ENCODE peak calls at places on chromosomes 4 and X, in eight cellular contexts. X is T-helper 2 cell; W is RCC 7860; L is upper lobe of right lung; Y is activated gamma-delta T cell treated with Interleukin-2 at 50 U/mL for 16 hours; F is GM04504; K is stimulated activated CD8-positive, alpha-beta memory T cell treated with anti-CD3 and anti-CD28 coated beads, Interleukin-15, amount 100 ng/mL, for 1 hour; H is K562. J is an unnamed sample.

GRCh38 chr4:183989471-183989870 is 84.4 kb downstream of the STOX2 start:
- DNase-seq in X (no peak), W (no peak), L (no peak), Y (no peak), F (no peak), K (no peak), H (no peak), J (no peak)

GRCh38 chrX:13005671-13006473 is 31.0 kb downstream of the TMSB4X start:
- DNase-seq in X (no peak), W (no peak), L (no peak), Y (no peak), F (no peak), K (no peak), H (no peak), J (no peak)

GRCh38 chrX:136538811-136539210 is 6.8 kb downstream of the VGLL1 start:
- DNase-seq in X (no peak), W (no peak), L (no peak), Y (no peak), F (no peak), K (no peak), H (no peak), J (no peak)

GRCh38 chr4:153759407-153760226 is at the start of gene RNF175:
- DNase-seq in X (no peak), W (no peak), L (no peak), Y (no peak), F (no peak), K (no peak), H (no peak), J (peak)

GRCh38 chr4:154491341-154491679 is 289 bp downstream of the DCHS2 start:
- DNase-seq in X (no peak), W (no peak), L (no peak), Y (no peak), F (no peak), K (no peak), H (no peak), J (no peak)

GRCh38 chr4:39745920-39746319 is 48.0 kb downstream of the UBE2K start:
- DNase-seq in X (no peak), W (no peak), L (no peak), Y (no peak), F (no peak), K (no peak), H (no peak), J (no peak)

GRCh38 chr4:7343950-7344349 is 90.8 kb downstream of the PSAPL1 start:
- DNase-seq in X (no peak), W (no peak), L (no peak), Y (no peak), F (no peak), K (no peak), H (no peak), J (no peak)

GRCh38 chr4:7845493-7846124 is 94.1 kb downstream of the AFAP1 start:
- DNase-seq in X (no peak), W (no peak), L (no peak), Y (peak), F (no peak), K (no peak), H (no peak), J (no peak)

GRCh38 chr4:89000844-89001360 is 56.1 kb downstream of the FAM13A start:
- DNase-seq in X (no peak), W (peak), L (no peak), Y (no peak), F (no peak), K (no peak), H (peak), J (no peak)

GRCh38 chr4:38060829-38061431 is 100.7 kb downstream of the PTTG2 start:
- DNase-seq in X (no peak), W (no peak), L (no peak), Y (no peak), F (no peak), K (no peak), H (no peak), J (no peak)

GRCh38 chrX:108396188-108396885 is 41.9 kb downstream of the COL4A6 start:
- DNase-seq in X (no peak), W (peak), L (no peak), Y (no peak), F (no peak), K (no peak), H (no peak), J (no peak)

GRCh38 chr4:70833701-70834100 is 6.0 kb downstream of the GRSF1 start:
- DNase-seq in X (no peak), W (no peak), L (no peak), Y (no peak), F (no peak), K (no peak), H (no peak), J (no peak)

GRCh38 chrX:67781132-67781531 is 237.3 kb downstream of the AR start:
- DNase-seq in X (no peak), W (no peak), L (no peak), Y (no peak), F (no peak), K (no peak), H (no peak), J (no peak)

J was measured in left lung.